ENCODE peak calls at places on chromosome 1, in five cellular contexts. Z is activated T-cell treated with anti-CD3 and anti-CD28 coated beads, Interleukin-2, amount 50 U/mL, for 72 hours; P is lower lobe of right lung; T is stimulated activated CD4-positive, alpha-beta T cell treated with anti-CD3 and anti-CD28 coated beads, Interleukin-1b, Interleukin-23, amount 100 ng/mL, for 24 hours; R is fibroblast of gingiva. Y is an unnamed sample.

GRCh38 chr1:160365325-160365724 is 1.5 kb upstream of the NHLH1 start:
- DNase-seq in Z (no peak), P (no peak), T (no peak), R (no peak), Y (no peak)

GRCh38 chr1:160062134-160062533 is 7.8 kb downstream of the KCNJ10 start:
- DNase-seq in Z (no peak), P (no peak), T (no peak), R (no peak), Y (no peak)

GRCh38 chr1:2248127-2248826 is 20.2 kb downstream of the SKI start:
- DNase-seq in Z (no peak), P (peak), T (no peak), R (no peak), Y (no peak)

GRCh38 chr1:219302697-219303096 is 129.0 kb downstream of the LYPLAL1 start:
- DNase-seq in Z (no peak), P (no peak), T (no peak), R (no peak), Y (no peak)

GRCh38 chr1:119885903-119886783 is 10.2 kb downstream of the ADAM30 start:
- DNase-seq in Z (peak), P (peak), T (peak), R (peak), Y (no peak)

GRCh38 chr1:8456306-8456912 is 138.5 kb downstream of the SLC45A1 start:
- DNase-seq in Z (no peak), P (no peak), T (no peak), R (peak), Y (no peak)

GRCh38 chr1:110280126-110280525 is 59.1 kb upstream of the RBM15 start:
- DNase-seq in Z (no peak), P (no peak), T (no peak), R (no peak), Y (no peak)

GRCh38 chr1:20192871-20193411 is 6.6 kb upstream of the PLA2G2C start:
- DNase-seq in Z (no peak), P (no peak), T (no peak), R (no peak), Y (no peak)